ENCODE peak calls at places on chromosomes 3 and 15, in five cellular contexts. B is GM23338, K is GM23248, Y is PC-9, H is HCT116. N is an unnamed sample. For H3K9me2, the result is how much of the 10 kb centered on the place peaks cover.

GRCh38 chr15:85137507-85138175 is 156.0 kb downstream of the PDE8A start:
- DNase-seq in B (no peak), K (no peak), Y (no peak), H (no peak), N (no peak)

GRCh38 chr3:42980909-42981308 is 1.8 kb downstream of the GASK1A start:
- DNase-seq in B (peak), K (peak), Y (no peak), H (no peak), N (no peak)

GRCh38 chr15:79310612-79310984 is 314 bp upstream of the TMED3 start:
- DNase-seq in B (peak), K (peak), Y (no peak), H (no peak), N (peak)

GRCh38 chr3:46022909-46023785 is 4.1 kb downstream of the XCR1 start:
- DNase-seq in B (no peak), K (no peak), Y (no peak), H (no peak), N (no peak)

GRCh38 chr15:77369168-77369567 is 50.7 kb downstream of the PEAK1 start:
- DNase-seq in B (no peak), K (peak), Y (no peak), H (no peak), N (no peak)

GRCh38 chr3:166425900-166426611 is 588.8 kb upstream of the BCHE start:
- DNase-seq in B (peak), K (no peak), Y (no peak), H (no peak), N (peak)

GRCh38 chr3:134338516-134339261 is 35.6 kb downstream of the AMOTL2 start:
- DNase-seq in B (no peak), K (no peak), Y (peak), H (no peak), N (no peak)

GRCh38 chr3:97981886-97982285 is 9.7 kb upstream of the RIOX2 start:
- DNase-seq in B (no peak), K (no peak), Y (peak), H (no peak), N (no peak)

GRCh38 chr3:23421811-23422510 is 218.8 kb downstream of the UBE2E2 start:
- DNase-seq in B (no peak), K (peak), Y (no peak), H (no peak), N (no peak)

GRCh38 chr3:128435561-128435960 is 31.1 kb downstream of the DNAJB8 start:
- DNase-seq in B (no peak), K (no peak), Y (no peak), H (no peak), N (no peak)

GRCh38 chr15:65623103-65623502 is 1.4 kb downstream of the SLC24A1 start:
- DNase-seq in B (no peak), K (no peak), Y (no peak), H (no peak), N (no peak)
- H3K9me2 ChIP-seq in B (under half), K (under half), Y (under half), H (under half), N (under half)

DNA sequence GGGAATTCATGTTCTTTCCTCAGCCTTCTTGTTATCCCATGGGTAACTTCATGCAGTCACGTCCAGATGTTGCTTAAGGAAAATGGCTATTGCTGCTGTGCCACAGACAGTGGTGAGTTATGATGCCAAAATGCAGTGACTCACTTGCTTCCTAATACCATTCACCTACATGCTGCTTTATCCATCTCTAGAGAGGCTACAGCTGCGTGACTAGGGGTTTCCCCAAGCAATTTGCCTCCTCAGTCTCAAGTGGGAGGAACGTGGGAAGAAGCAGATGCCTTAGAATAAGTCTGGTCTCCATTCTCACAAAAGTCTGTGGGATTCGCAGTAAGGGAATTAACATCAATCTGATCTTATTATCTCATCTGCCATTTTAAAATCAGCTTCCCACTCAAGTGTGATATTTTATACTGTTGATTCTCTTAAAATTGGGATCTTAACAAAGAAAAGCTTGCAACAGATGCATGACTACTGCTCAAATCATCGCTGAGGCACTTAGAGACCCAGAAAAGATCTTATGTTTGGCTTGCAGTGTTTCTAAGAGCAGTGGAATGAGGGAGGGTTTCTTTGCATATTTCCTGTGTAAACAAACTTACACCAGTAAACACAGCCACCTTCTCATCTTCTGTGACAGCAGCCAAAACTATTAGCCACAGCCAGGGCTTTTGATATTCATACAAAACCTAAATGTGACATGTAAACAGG is 62.0 kb upstream of the ACP3 start:
- DNase-seq in B (peak), K (peak), Y (peak), H (no peak), N (no peak)
- H3K9me2 ChIP-seq in B (under half), K (under half), Y (under half), H (under half), N (under half)

DNA sequence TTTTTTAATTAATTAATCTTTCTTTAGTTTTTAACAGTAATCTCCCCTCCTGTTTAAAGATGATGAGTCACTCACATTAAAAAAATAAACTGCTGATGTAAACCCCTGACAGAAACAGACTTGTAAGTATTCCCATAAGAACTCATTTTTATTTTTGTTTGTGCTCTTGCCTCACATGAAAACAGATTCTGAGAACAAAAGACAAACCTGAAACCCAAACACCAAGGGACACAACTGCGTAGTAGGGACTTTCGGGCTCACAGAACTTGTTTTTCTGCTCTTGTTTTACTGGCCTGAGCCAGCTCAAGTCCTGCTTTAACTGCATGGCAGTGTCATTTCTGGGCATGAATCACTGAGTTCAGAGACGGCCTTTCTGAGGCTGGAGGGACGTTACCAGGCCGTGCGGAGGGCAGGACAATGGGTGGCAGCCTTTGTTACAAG is 600.8 kb downstream of the FOXP1 start:
- DNase-seq in B (peak), K (peak), Y (peak), H (peak), N (no peak)
- H3K9me2 ChIP-seq in B (under half), K (under half), Y (under half), H (under half), N (under half)

GRCh38 chr3:100761211-100761921 is 52.1 kb downstream of the TFG start:
- DNase-seq in B (peak), K (no peak), Y (no peak), H (no peak), N (peak)

GRCh38 chr3:100769693-100770092 is 60.4 kb downstream of the TFG start:
- DNase-seq in B (peak), K (no peak), Y (no peak), H (no peak), N (no peak)

GRCh38 chr3:100761951-100762350 is 52.7 kb downstream of the TFG start:
- DNase-seq in B (no peak), K (no peak), Y (no peak), H (no peak), N (no peak)

GRCh38 chr3:100766069-100766468 is 56.8 kb downstream of the TFG start:
- DNase-seq in B (no peak), K (no peak), Y (no peak), H (no peak), N (no peak)

DNA sequence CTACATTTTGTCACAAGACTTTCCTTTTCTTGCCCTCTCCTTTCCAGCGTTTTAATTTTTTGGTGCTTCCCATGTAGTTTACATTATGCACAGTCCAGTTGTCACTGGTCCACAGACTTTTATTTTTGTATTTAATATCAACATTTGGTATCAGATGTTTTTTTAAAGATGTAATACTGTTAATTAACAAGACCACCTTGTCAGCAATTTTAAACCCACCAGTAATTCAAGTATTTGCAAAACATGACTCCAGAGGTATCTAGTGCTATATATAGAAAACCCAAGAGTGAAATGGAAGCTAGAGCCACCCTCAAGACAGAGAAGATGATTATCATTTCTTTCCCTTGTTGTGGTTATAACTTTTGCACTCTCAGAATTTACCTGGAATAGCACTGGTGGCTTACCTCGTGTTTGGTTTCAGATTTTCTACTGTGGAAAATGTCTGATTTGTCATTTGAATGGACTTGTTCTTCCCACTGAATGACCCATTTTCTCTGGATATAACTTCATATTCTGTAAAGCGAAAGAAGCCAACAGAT is 56.2 kb downstream of the TFG start:
- DNase-seq in B (no peak), K (no peak), Y (no peak), H (no peak), N (no peak)
- H3K9me2 ChIP-seq in B (under half), K (under half), Y (under half), H (under half), N (under half)

GRCh38 chr3:44833394-44833793 is 28.3 kb upstream of the TMEM42 start:
- DNase-seq in B (no peak), K (no peak), Y (no peak), H (no peak), N (peak)

GRCh38 chr3:44832965-44833364 is 28.7 kb upstream of the TMEM42 start:
- DNase-seq in B (no peak), K (no peak), Y (no peak), H (no peak), N (no peak)

GRCh38 chr3:44832032-44832431 is 29.7 kb upstream of the TMEM42 start:
- DNase-seq in B (no peak), K (no peak), Y (no peak), H (no peak), N (no peak)

GRCh38 chr3:44831241-44831640 is 30.5 kb upstream of the TMEM42 start:
- DNase-seq in B (no peak), K (no peak), Y (no peak), H (no peak), N (no peak)

GRCh38 chr3:44835684-44836083 is 26.0 kb upstream of the TMEM42 start:
- DNase-seq in B (no peak), K (no peak), Y (no peak), H (no peak), N (peak)
- H3K9me2 ChIP-seq in B (under half), K (under half), Y (under half), H (under half), N (under half)

GRCh38 chr3:36674816-36675215 is 89.5 kb downstream of the DCLK3 start:
- DNase-seq in B (no peak), K (no peak), Y (no peak), H (no peak), N (no peak)
- H3K9me2 ChIP-seq in B (under half), K (under half), Y (under half), H (under half), N (under half)

N was measured in Karpas-422.